ENCODE peak calls at places on chromosomes 2 and 18, in five cellular contexts. H, B, I, F and E are unnamed samples.

GRCh38 chr18:79394438-79395307 is 1.1 kb upstream of the NFATC1 start:
- DNase-seq in H (no peak), I (no peak), F (peak), B (peak), E (no peak)

GRCh38 chr18:50405582-50406271 is 30.9 kb downstream of the SKA1 start:
- DNase-seq in H (no peak), B (no peak), I (no peak), F (no peak), E (no peak)

GRCh38 chr2:45963816-45964215 is 312.3 kb downstream of the PRKCE start:
- DNase-seq in F (no peak), H (no peak), I (no peak), B (no peak), E (peak)

GRCh38 chr2:167814881-167815718 is 432.3 kb downstream of the STK39 start:
- DNase-seq in I (no peak), B (no peak), H (no peak), F (no peak), E (no peak)

GRCh38 chr2:149422337-149422990 is 92.1 kb downstream of the LYPD6 start:
- DNase-seq in F (no peak), B (peak), I (no peak), H (no peak), E (peak)

GRCh38 chr2:501130-501529 is 176.1 kb downstream of the TMEM18 start:
- DNase-seq in H (no peak), B (no peak), I (peak), F (peak), E (peak)

GRCh38 chr2:218856896-218857243 is 2.7 kb upstream of the WNT6 start:
- DNase-seq in I (no peak), B (no peak), H (no peak), F (no peak), E (no peak)

GRCh38 chr18:7117390-7118355 is at the start of gene LAMA1:
- DNase-seq in H (no peak), B (peak), I (peak), F (no peak), E (no peak)

GRCh38 chr2:176227874-176228273 is 39.4 kb downstream of the HOXD1 start:
- DNase-seq in H (no peak), F (no peak), B (no peak), I (no peak), E (no peak)

GRCh38 chr2:25473758-25474335 is 132.1 kb upstream of the DNMT3A start:
- DNase-seq in B (peak), H (no peak), F (peak), I (no peak), E (no peak)

GRCh38 chr2:73250872-73251846 is 17.1 kb downstream of the CCT7 start:
- DNase-seq in B (no peak), F (no peak), H (no peak), I (no peak), E (no peak)

GRCh38 chr2:118202707-118203303 is 114.5 kb downstream of the INSIG2 start:
- DNase-seq in H (no peak), F (peak), B (peak), I (peak), E (no peak)

GRCh38 chr18:55593888-55594287 is 5.9 kb upstream of the TCF4 start:
- DNase-seq in H (no peak), I (no peak), F (no peak), B (no peak), E (no peak)

GRCh38 chr2:140786585-140786984 is 1344.2 kb downstream of the LRP1B start:
- DNase-seq in H (no peak), F (no peak), I (no peak), B (no peak), E (no peak)

GRCh38 chr2:85536479-85536878 is 2.5 kb upstream of the MAT2A start:
- DNase-seq in B (peak), H (no peak), I (no peak), F (no peak), E (no peak)

GRCh38 chr18:74609535-74609934 is 11.9 kb downstream of the ZNF407 start:
- DNase-seq in F (no peak), I (no peak), H (no peak), B (peak), E (no peak)

GRCh38 chr2:84830095-84830494 is 50.8 kb downstream of the TRABD2A start:
- DNase-seq in B (peak), F (peak), H (no peak), I (no peak), E (no peak)

GRCh38 chr2:51620830-51621229 is 588.9 kb upstream of the NRXN1 start:
- DNase-seq in B (no peak), F (no peak), I (no peak), H (no peak), E (no peak)

GRCh38 chr2:42169100-42169868 is at the start of gene EML4:
- DNase-seq in B (peak), I (peak), F (peak), H (peak), E (peak)

GRCh38 chr2:165239826-165240618 is 808 bp downstream of the SCN2A start:
- DNase-seq in I (no peak), B (no peak), F (no peak), H (no peak), E (no peak)

GRCh38 chr2:101121174-101121573 is 30.0 kb downstream of the TBC1D8 start:
- DNase-seq in H (no peak), I (no peak), B (no peak), F (peak), E (no peak)

GRCh38 chr18:77145364-77145901 is 12.8 kb upstream of the MBP start:
- DNase-seq in B (no peak), I (no peak), F (no peak), H (no peak), E (no peak)

GRCh38 chr2:81624825-81625224 is 1320.3 kb upstream of the LRRTM1 start:
- DNase-seq in F (no peak), I (no peak), H (no peak), B (no peak), E (no peak)

GRCh38 chr18:48354746-48355260 is 54.4 kb downstream of the ZBTB7C start:
- DNase-seq in B (no peak), H (no peak), I (no peak), F (no peak), E (no peak)

GRCh38 chr2:134845719-134846118 is 7.3 kb downstream of the ACMSD start:
- DNase-seq in H (no peak), B (no peak), I (no peak), F (no peak), E (no peak)

GRCh38 chr18:24273596-24273995 is 124.0 kb downstream of the OSBPL1A start:
- DNase-seq in B (no peak), I (no peak), H (no peak), F (no peak), E (no peak)

GRCh38 chr18:25289040-25289631 is 62.8 kb downstream of the ZNF521 start:
- DNase-seq in F (no peak), I (peak), H (no peak), B (peak), E (no peak)

GRCh38 chr2:75500633-75501032 is 60.1 kb downstream of the EVA1A start:
- DNase-seq in I (no peak), H (no peak), F (no peak), B (no peak), E (no peak)

DNA sequence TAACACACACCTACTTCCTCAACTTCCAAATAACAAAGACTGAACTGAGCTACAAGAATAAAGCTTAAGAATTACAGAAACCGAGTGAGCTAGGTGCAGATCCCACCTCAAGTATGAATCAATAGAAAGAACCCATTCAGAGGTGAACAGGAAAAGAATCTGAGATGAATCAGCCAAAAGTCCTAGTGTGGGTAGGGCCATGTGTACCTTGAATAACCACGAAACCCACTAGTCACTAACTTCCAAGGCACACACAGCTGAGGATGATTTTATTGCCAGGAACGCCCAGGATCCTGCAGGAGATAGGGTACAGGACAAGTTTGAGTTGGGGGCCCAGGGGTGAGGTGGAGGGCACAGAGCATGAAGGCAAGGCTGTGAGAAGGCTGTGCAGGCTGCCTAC is 99.7 kb upstream of the REG3A start:
- DNase-seq in B (no peak), H (no peak), F (no peak), I (no peak), E (no peak)
- TF ChIP-seq CTCF in B (no peak), H (no peak), F (no peak), I (no peak), E (no peak)

GRCh38 chr2:65267008-65267407 is 39.4 kb downstream of the ACTR2 start:
- DNase-seq in F (no peak), B (no peak), I (no peak), H (no peak), E (no peak)

GRCh38 chr2:65261676-65262075 is 34.0 kb downstream of the ACTR2 start:
- DNase-seq in I (no peak), H (no peak), F (no peak), B (no peak), E (no peak)

GRCh38 chr2:65263257-65263656 is 35.6 kb downstream of the ACTR2 start:
- DNase-seq in H (no peak), F (no peak), B (no peak), I (no peak), E (no peak)

DNA sequence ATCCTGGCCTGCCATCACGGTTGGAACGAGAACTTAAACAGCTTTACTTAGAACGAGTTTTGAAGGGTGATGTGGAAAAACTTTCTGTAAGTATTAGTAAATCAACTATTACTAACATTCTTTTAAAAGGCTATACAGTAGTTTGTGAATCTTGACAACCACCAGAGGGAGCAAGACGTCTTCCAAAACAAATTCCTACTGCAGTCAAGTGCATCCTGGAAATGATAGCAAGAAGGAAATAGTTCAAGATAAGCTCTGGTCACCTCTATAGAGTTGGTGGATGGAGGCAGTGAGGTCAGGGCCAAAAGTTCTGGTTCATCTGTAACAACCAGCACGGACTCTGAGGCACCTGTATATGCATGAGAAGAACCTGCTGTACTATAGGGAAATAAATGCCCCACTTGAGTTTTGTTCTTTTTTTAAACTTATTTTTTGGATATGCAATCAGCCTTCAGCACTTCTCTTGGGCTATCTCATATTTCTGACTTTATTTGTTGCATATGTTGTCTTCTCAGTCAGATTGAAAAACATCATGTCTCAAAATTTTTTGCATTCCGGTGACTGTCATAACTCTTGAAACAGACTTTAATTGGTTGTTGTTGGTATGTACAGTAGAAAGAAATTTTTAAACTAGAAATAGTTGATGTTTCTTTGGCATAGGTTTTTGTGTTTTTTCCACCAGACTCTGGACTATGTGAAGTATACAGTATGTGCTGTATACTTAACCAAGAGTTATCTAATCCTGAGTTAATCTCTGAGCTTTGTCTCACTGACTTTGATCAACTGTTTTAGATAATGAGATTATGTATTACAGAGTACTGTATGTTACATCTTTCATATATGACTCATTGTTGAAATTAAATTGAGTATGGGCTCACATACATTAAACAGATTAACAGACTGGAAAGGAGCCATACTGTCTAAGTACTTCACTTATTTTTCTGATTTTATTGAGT is 37.7 kb downstream of the ACTR2 start:
- DNase-seq in B (peak), I (no peak), H (no peak), F (peak), E (peak)
- TF ChIP-seq CTCF in B (peak), I (peak), H (peak), F (peak), E (peak)

DNA sequence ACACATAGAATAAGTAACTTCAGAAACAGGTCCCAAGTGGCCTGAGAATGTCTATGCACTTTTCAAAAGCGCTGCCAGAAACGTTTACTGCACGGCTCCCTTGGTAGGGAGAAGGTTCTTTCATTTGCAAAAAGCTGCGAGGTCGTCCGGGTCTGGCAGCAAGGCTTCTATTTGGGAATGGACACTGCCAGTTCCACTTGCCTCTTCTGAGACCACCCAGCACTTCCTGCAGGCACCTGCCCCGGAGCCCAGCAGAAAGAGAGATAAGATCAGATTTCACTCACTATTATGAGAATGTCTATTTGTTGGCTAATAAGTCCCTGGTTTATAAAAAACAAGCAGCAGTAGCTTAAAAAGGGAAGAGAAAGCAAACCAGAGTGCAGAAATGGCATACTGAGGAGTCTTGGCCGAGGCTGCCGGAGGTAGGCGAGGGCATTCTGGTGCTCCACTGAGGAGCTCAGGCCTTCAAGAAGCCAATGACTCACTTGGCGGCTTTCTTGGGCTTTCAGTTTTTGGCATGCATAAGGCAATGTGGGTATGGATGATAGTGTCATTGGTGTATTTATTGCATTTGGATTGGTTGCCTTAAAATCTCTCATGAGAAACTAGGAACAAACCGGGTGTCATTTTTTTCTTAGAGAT is 119.4 kb upstream of the ARL5A start:
- DNase-seq in H (no peak), F (no peak), I (no peak), B (peak), E (no peak)
- TF ChIP-seq CTCF in H (no peak), F (peak), I (peak), B (no peak), E (no peak)

GRCh38 chr2:174078275-174078674 is 113.1 kb upstream of the SP3 start:
- DNase-seq in F (no peak), I (no peak), B (peak), H (no peak), E (no peak)
- TF ChIP-seq CTCF in F (no peak), I (peak), B (peak), H (no peak), E (peak)

GRCh38 chr2:128304715-128305554 is 13.7 kb downstream of the HS6ST1 start:
- DNase-seq in B (peak), H (peak), I (no peak), F (peak), E (peak)
- TF ChIP-seq CTCF in B (peak), H (no peak), I (no peak), F (no peak), E (no peak)

GRCh38 chr2:237723613-237724012 is 75.0 kb upstream of the RBM44 start:
- DNase-seq in I (peak), F (peak), H (no peak), B (no peak), E (no peak)
- TF ChIP-seq CTCF in I (no peak), F (no peak), H (no peak), B (no peak), E (no peak)